ENCODE peak calls at places on chromosomes 12 and 14, in five cellular contexts. I is K562, K is stomach, G is breast epithelium, X is HL-60. E is an unnamed sample.

GRCh38 chr12:31868980-31869379 is 90.2 kb upstream of the RESF1 start:
- DNase-seq in G (no peak), K (peak), I (no peak), X (no peak), E (no peak)

GRCh38 chr14:60652674-60653387 is 3.6 kb upstream of the SIX1 start:
- DNase-seq in K (no peak), G (no peak), X (no peak), I (peak), E (peak)

GRCh38 chr14:74594021-74594420 is 18.0 kb downstream of the LTBP2 start:
- DNase-seq in G (no peak), K (no peak), X (no peak), I (no peak), E (no peak)

GRCh38 chr12:8696402-8697100 is 1.2 kb upstream of the RIMKLB start:
- DNase-seq in X (no peak), K (no peak), G (no peak), I (peak), E (no peak)

GRCh38 chr12:131985145-131985875 is 35.6 kb downstream of the EP400 start:
- DNase-seq in G (no peak), I (no peak), X (peak), K (peak), E (no peak)

GRCh38 chr12:127656261-127656660 is 610.7 kb upstream of the TMEM132C start:
- DNase-seq in X (no peak), K (no peak), I (no peak), G (no peak), E (no peak)

GRCh38 chr14:91548145-91548544 is 38.0 kb upstream of the PPP4R3A start:
- DNase-seq in K (no peak), X (no peak), G (no peak), I (no peak), E (no peak)

GRCh38 chr14:23034498-23035302 is at the start of gene PSMB5:
- DNase-seq in G (peak), K (peak), X (peak), I (peak), E (peak)

GRCh38 chr12:85963322-85963721 is 89.2 kb downstream of the NTS start:
- DNase-seq in I (no peak), K (no peak), X (no peak), G (no peak), E (no peak)

GRCh38 chr12:41563044-41563443 is 374.9 kb downstream of the PDZRN4 start:
- DNase-seq in G (no peak), K (no peak), I (no peak), X (no peak), E (no peak)

GRCh38 chr14:60357551-60357930 is 108.5 kb downstream of the PPM1A start:
- DNase-seq in X (no peak), I (no peak), G (no peak), K (no peak), E (no peak)

GRCh38 chr12:9041321-9041720 is 52.0 kb downstream of the KLRG1 start:
- DNase-seq in G (no peak), I (no peak), K (no peak), X (no peak), E (no peak)

GRCh38 chr12:69880566-69880965 is 55.5 kb downstream of the MYRFL start:
- DNase-seq in G (no peak), I (no peak), K (no peak), X (no peak), E (no peak)

GRCh38 chr14:99230271-99231141 is 41.5 kb downstream of the BCL11B start:
- DNase-seq in K (no peak), X (no peak), G (no peak), I (peak), E (peak)

GRCh38 chr14:34649344-34649743 is 19.4 kb upstream of the SNX6 start:
- DNase-seq in K (no peak), X (no peak), G (no peak), I (peak), E (no peak)

GRCh38 chr12:130803707-130804106 is 35.3 kb downstream of the STX2 start:
- DNase-seq in K (no peak), G (no peak), X (no peak), I (no peak), E (no peak)

GRCh38 chr14:87615822-87616679 is 376.9 kb downstream of the GALC start:
- DNase-seq in K (peak), G (no peak), I (peak), X (peak), E (peak)

GRCh38 chr12:60112778-60113177 is 516.9 kb downstream of the SLC16A7 start:
- DNase-seq in I (no peak), K (no peak), G (no peak), X (no peak), E (no peak)

GRCh38 chr14:52960627-52961026 is 9.8 kb upstream of the FERMT2 start:
- DNase-seq in I (no peak), K (no peak), G (no peak), X (no peak), E (peak)

GRCh38 chr14:101731187-101732080 is 30.1 kb upstream of the PPP2R5C start:
- DNase-seq in I (peak), K (peak), G (peak), X (peak), E (peak)

GRCh38 chr12:2301531-2302461 is 249.0 kb downstream of the CACNA1C start:
- DNase-seq in G (no peak), K (no peak), X (no peak), I (no peak), E (no peak)

GRCh38 chr12:47858511-47859266 is 39.0 kb upstream of the HDAC7 start:
- DNase-seq in G (no peak), X (no peak), K (no peak), I (no peak), E (no peak)

GRCh38 chr14:100899841-100900771 is 3.4 kb downstream of the RTL1 start:
- DNase-seq in K (no peak), I (peak), X (no peak), G (peak), E (no peak)

GRCh38 chr14:47040490-47040889 is 388.9 kb upstream of the RPL10L start:
- DNase-seq in K (no peak), I (no peak), X (peak), G (no peak), E (no peak)

GRCh38 chr12:124568431-124569374 is 1.3 kb upstream of the NCOR2 start:
- DNase-seq in G (no peak), K (peak), I (peak), X (peak), E (peak)

GRCh38 chr12:50234347-50234746 is 49.0 kb downstream of the LIMA1 start:
- DNase-seq in X (peak), I (peak), K (peak), G (no peak), E (no peak)

GRCh38 chr12:111715242-111715641 is 29.4 kb downstream of the ACAD10 start:
- DNase-seq in K (peak), I (no peak), G (no peak), X (no peak), E (peak)

GRCh38 chr12:47839214-47839613 is 19.5 kb upstream of the HDAC7 start:
- DNase-seq in K (no peak), I (no peak), G (no peak), X (no peak), E (no peak)

GRCh38 chr12:90974286-90974685 is 19.3 kb upstream of the CCER1 start:
- DNase-seq in X (no peak), K (no peak), I (no peak), G (no peak), E (no peak)

GRCh38 chr12:60529723-60530122 is 933.9 kb downstream of the SLC16A7 start:
- DNase-seq in I (no peak), X (no peak), K (no peak), G (no peak), E (no peak)

GRCh38 chr12:106999444-106999843 is 12.5 kb upstream of the MTERF2 start:
- DNase-seq in X (no peak), I (no peak), G (no peak), K (no peak), E (no peak)

GRCh38 chr12:65977384-65977783 is 153.1 kb downstream of the HMGA2 start:
- DNase-seq in K (no peak), X (no peak), G (no peak), I (no peak), E (no peak)

GRCh38 chr12:51960488-51960887 is 9.0 kb downstream of the ACVR1B start:
- DNase-seq in I (no peak), G (no peak), K (no peak), X (no peak), E (no peak)

GRCh38 chr12:51959921-51960320 is 8.4 kb downstream of the ACVR1B start:
- DNase-seq in X (no peak), I (no peak), K (no peak), G (no peak), E (no peak)

GRCh38 chr12:51959211-51959610 is 7.7 kb downstream of the ACVR1B start:
- DNase-seq in K (peak), X (no peak), G (no peak), I (no peak), E (no peak)

GRCh38 chr12:51961834-51962233 is 10.3 kb downstream of the ACVR1B start:
- DNase-seq in I (no peak), G (no peak), X (no peak), K (no peak), E (no peak)

GRCh38 chr12:51960890-51961289 is 9.4 kb downstream of the ACVR1B start:
- DNase-seq in G (no peak), X (no peak), K (no peak), I (no peak), E (no peak)
- H3K4me3 ChIP-seq in G (no peak), X (no peak), K (no peak), I (no peak), E (no peak)

GRCh38 chr12:52947738-52948423 is 1.0 kb upstream of the KRT18 start:
- DNase-seq in K (no peak), I (no peak), G (no peak), X (no peak), E (no peak)
- H3K27ac ChIP-seq in K (peak), I (peak), G (peak), X (no peak), E (peak)

GRCh38 chr12:43835656-43836454 is at the start of gene TMEM117:
- DNase-seq in G (peak), X (peak), I (peak), K (peak), E (peak)
- TF ChIP-seq POLR2AphosphoS5 in G (no peak), X (no peak), I (no peak), K (no peak), E (no peak)

GRCh38 chr14:67240978-67241415 is 238 bp upstream of the PALS1 start:
- DNase-seq in I (peak), G (peak), X (peak), K (peak), E (peak)

GRCh38 chr14:67241416-67242362 is at the start of gene PALS1:
- DNase-seq in X (peak), I (peak), G (no peak), K (no peak), E (no peak)

GRCh38 chr14:67240168-67240932 is 885 bp upstream of the PALS1 start:
- DNase-seq in X (peak), K (peak), G (peak), I (peak), E (peak)

GRCh38 chr14:67239582-67239981 is 1.7 kb upstream of the PALS1 start:
- DNase-seq in X (no peak), K (no peak), G (no peak), I (no peak), E (no peak)

DNA sequence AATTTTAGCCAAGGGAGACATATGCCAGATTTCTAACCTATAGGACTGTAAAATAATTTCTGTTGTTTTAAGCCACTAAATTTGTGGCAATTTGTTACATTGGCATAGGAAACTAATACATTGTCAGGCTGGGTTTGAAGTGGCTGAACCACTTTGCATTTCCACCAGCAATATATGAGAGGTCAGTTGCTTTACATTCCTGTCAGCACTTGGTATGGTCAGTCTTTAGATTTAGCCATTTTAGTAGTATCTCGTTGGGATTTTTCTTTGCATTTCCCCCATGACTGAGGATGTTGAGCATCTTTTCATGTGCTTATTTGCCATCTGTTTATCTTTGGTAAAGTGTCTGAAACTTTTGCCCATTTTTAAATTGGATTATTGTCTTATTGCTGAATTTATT is 3.9 kb downstream of the PALS1 start:
- DNase-seq in K (no peak), I (no peak), G (no peak), X (no peak), E (no peak)
- H3K4me3 ChIP-seq in K (no peak), I (no peak), G (no peak), X (no peak), E (no peak)

E was measured in prostate gland.